ENCODE peak calls at places on chromosomes 12 and 14, in nine cellular contexts. One of them, this sample, is unnamed.

GRCh38 chr12:4025420-4026358 is 152.5 kb upstream of the PARP11 start:
- DNase-seq in right lobe of liver: no peak
- DNase-seq in K562: no peak
- DNase-seq in breast epithelium: no peak
- DNase-seq in transverse colon: no peak
- DNase-seq in NB4: no peak
- DNase-seq in stomach: no peak
- DNase-seq in A549: no peak
- DNase-seq in IMR-90: no peak
- DNase-seq in this sample: peak

GRCh38 chr12:69274861-69275260 is 35.5 kb downstream of the CPSF6 start:
- DNase-seq in right lobe of liver: no peak
- DNase-seq in K562: no peak
- DNase-seq in breast epithelium: no peak
- DNase-seq in transverse colon: no peak
- DNase-seq in NB4: no peak
- DNase-seq in stomach: no peak
- DNase-seq in A549: no peak
- DNase-seq in IMR-90: peak
- DNase-seq in this sample: no peak

GRCh38 chr12:132364348-132364902 is 35.0 kb upstream of the GALNT9 start:
- DNase-seq in right lobe of liver: no peak
- DNase-seq in K562: no peak
- DNase-seq in breast epithelium: no peak
- DNase-seq in transverse colon: no peak
- DNase-seq in NB4: peak
- DNase-seq in stomach: no peak
- DNase-seq in A549: no peak
- DNase-seq in IMR-90: no peak
- DNase-seq in this sample: peak

GRCh38 chr12:48965447-48965846 is 6.1 kb downstream of the WNT10B start:
- DNase-seq in right lobe of liver: no peak
- DNase-seq in K562: peak
- DNase-seq in breast epithelium: no peak
- DNase-seq in transverse colon: no peak
- DNase-seq in NB4: no peak
- DNase-seq in stomach: no peak
- DNase-seq in A549: no peak
- DNase-seq in IMR-90: peak
- DNase-seq in this sample: no peak

GRCh38 chr14:89870335-89870734 is 84.2 kb downstream of the EFCAB11 start:
- DNase-seq in right lobe of liver: no peak
- DNase-seq in K562: no peak
- DNase-seq in breast epithelium: no peak
- DNase-seq in transverse colon: no peak
- DNase-seq in NB4: no peak
- DNase-seq in stomach: no peak
- DNase-seq in A549: no peak
- DNase-seq in IMR-90: peak
- DNase-seq in this sample: no peak

GRCh38 chr12:2403221-2403976 is 350.6 kb downstream of the CACNA1C start:
- DNase-seq in right lobe of liver: no peak
- DNase-seq in K562: no peak
- DNase-seq in breast epithelium: no peak
- DNase-seq in transverse colon: no peak
- DNase-seq in NB4: no peak
- DNase-seq in stomach: no peak
- DNase-seq in A549: no peak
- DNase-seq in IMR-90: no peak
- DNase-seq in this sample: no peak

GRCh38 chr14:95256011-95256775 is 63.5 kb downstream of the CLMN start:
- DNase-seq in right lobe of liver: no peak
- DNase-seq in K562: no peak
- DNase-seq in breast epithelium: no peak
- DNase-seq in transverse colon: no peak
- DNase-seq in NB4: no peak
- DNase-seq in stomach: no peak
- DNase-seq in A549: no peak
- DNase-seq in IMR-90: no peak
- DNase-seq in this sample: no peak

GRCh38 chr12:132746621-132747020 is 15.0 kb downstream of the ANKLE2 start:
- DNase-seq in right lobe of liver: no peak
- DNase-seq in K562: no peak
- DNase-seq in breast epithelium: no peak
- DNase-seq in transverse colon: no peak
- DNase-seq in NB4: no peak
- DNase-seq in stomach: no peak
- DNase-seq in A549: no peak
- DNase-seq in IMR-90: peak
- DNase-seq in this sample: no peak

GRCh38 chr12:130879212-130879686 is 7.4 kb downstream of the RAN start:
- DNase-seq in right lobe of liver: no peak
- DNase-seq in K562: peak
- DNase-seq in breast epithelium: no peak
- DNase-seq in transverse colon: peak
- DNase-seq in NB4: peak
- DNase-seq in stomach: no peak
- DNase-seq in A549: no peak
- DNase-seq in IMR-90: no peak
- DNase-seq in this sample: no peak

GRCh38 chr12:122045262-122045661 is 23.6 kb downstream of the BCL7A start:
- DNase-seq in right lobe of liver: no peak
- DNase-seq in K562: no peak
- DNase-seq in breast epithelium: no peak
- DNase-seq in transverse colon: no peak
- DNase-seq in NB4: no peak
- DNase-seq in stomach: no peak
- DNase-seq in A549: no peak
- DNase-seq in IMR-90: no peak
- DNase-seq in this sample: no peak

GRCh38 chr14:38964630-38965029 is 138.4 kb downstream of the SEC23A start:
- DNase-seq in right lobe of liver: no peak
- DNase-seq in K562: no peak
- DNase-seq in breast epithelium: no peak
- DNase-seq in transverse colon: no peak
- DNase-seq in NB4: no peak
- DNase-seq in stomach: no peak
- DNase-seq in A549: no peak
- DNase-seq in IMR-90: peak
- DNase-seq in this sample: no peak

GRCh38 chr12:112575559-112576067 is 156.9 kb downstream of the PTPN11 start:
- DNase-seq in right lobe of liver: no peak
- DNase-seq in K562: no peak
- DNase-seq in breast epithelium: no peak
- DNase-seq in transverse colon: no peak
- DNase-seq in NB4: no peak
- DNase-seq in stomach: no peak
- DNase-seq in A549: no peak
- DNase-seq in IMR-90: no peak
- DNase-seq in this sample: no peak

GRCh38 chr12:58794859-58795258 is 125.4 kb downstream of the LRIG3 start:
- DNase-seq in right lobe of liver: no peak
- DNase-seq in K562: no peak
- DNase-seq in breast epithelium: no peak
- DNase-seq in transverse colon: no peak
- DNase-seq in NB4: no peak
- DNase-seq in stomach: no peak
- DNase-seq in A549: no peak
- DNase-seq in IMR-90: no peak
- DNase-seq in this sample: no peak

GRCh38 chr14:35140718-35141581 is 18.6 kb downstream of the PRORP start:
- DNase-seq in right lobe of liver: no peak
- DNase-seq in K562: no peak
- DNase-seq in breast epithelium: no peak
- DNase-seq in transverse colon: no peak
- DNase-seq in NB4: peak
- DNase-seq in stomach: no peak
- DNase-seq in A549: no peak
- DNase-seq in IMR-90: peak
- DNase-seq in this sample: no peak

GRCh38 chr12:119578112-119578511 is 15.5 kb upstream of the TMEM233 start:
- DNase-seq in right lobe of liver: no peak
- DNase-seq in K562: no peak
- DNase-seq in breast epithelium: no peak
- DNase-seq in transverse colon: no peak
- DNase-seq in NB4: peak
- DNase-seq in stomach: no peak
- DNase-seq in A549: no peak
- DNase-seq in IMR-90: no peak
- DNase-seq in this sample: peak

GRCh38 chr14:61652526-61653262 is 42.6 kb upstream of the HIF1A start:
- DNase-seq in right lobe of liver: no peak
- DNase-seq in K562: no peak
- DNase-seq in breast epithelium: no peak
- DNase-seq in transverse colon: no peak
- DNase-seq in NB4: peak
- DNase-seq in stomach: no peak
- DNase-seq in A549: no peak
- DNase-seq in IMR-90: no peak
- DNase-seq in this sample: no peak

GRCh38 chr12:57430117-57430930 is 519 bp downstream of the R3HDM2 start:
- DNase-seq in right lobe of liver: peak
- DNase-seq in K562: no peak
- DNase-seq in breast epithelium: peak
- DNase-seq in transverse colon: no peak
- DNase-seq in NB4: no peak
- DNase-seq in stomach: peak
- DNase-seq in A549: peak
- DNase-seq in IMR-90: peak
- DNase-seq in this sample: peak
- TF ChIP-seq POLR2A in right lobe of liver: no peak
- TF ChIP-seq POLR2A in K562: peak
- TF ChIP-seq POLR2A in breast epithelium: no peak
- TF ChIP-seq POLR2A in transverse colon: no peak
- TF ChIP-seq POLR2A in NB4: no peak
- TF ChIP-seq POLR2A in stomach: no peak
- TF ChIP-seq POLR2A in A549: peak
- TF ChIP-seq POLR2A in IMR-90: peak
- TF ChIP-seq POLR2A in this sample: no peak

GRCh38 chr14:21102472-21103164 is 1.8 kb downstream of the TMEM253 start:
- DNase-seq in right lobe of liver: no peak
- DNase-seq in K562: peak
- DNase-seq in breast epithelium: peak
- DNase-seq in transverse colon: no peak
- DNase-seq in NB4: no peak
- DNase-seq in stomach: no peak
- DNase-seq in A549: no peak
- DNase-seq in IMR-90: no peak
- DNase-seq in this sample: no peak

GRCh38 chr14:21105095-21105494 is 4.2 kb downstream of the TMEM253 start:
- DNase-seq in right lobe of liver: no peak
- DNase-seq in K562: no peak
- DNase-seq in breast epithelium: peak
- DNase-seq in transverse colon: no peak
- DNase-seq in NB4: no peak
- DNase-seq in stomach: no peak
- DNase-seq in A549: no peak
- DNase-seq in IMR-90: no peak
- DNase-seq in this sample: no peak

GRCh38 chr14:21103165-21103709 is 2.4 kb downstream of the TMEM253 start:
- DNase-seq in right lobe of liver: no peak
- DNase-seq in K562: no peak
- DNase-seq in breast epithelium: no peak
- DNase-seq in transverse colon: no peak
- DNase-seq in NB4: no peak
- DNase-seq in stomach: no peak
- DNase-seq in A549: peak
- DNase-seq in IMR-90: no peak
- DNase-seq in this sample: no peak

GRCh38 chr14:21104448-21105060 is 3.7 kb downstream of the TMEM253 start:
- DNase-seq in right lobe of liver: peak
- DNase-seq in K562: peak
- DNase-seq in breast epithelium: peak
- DNase-seq in transverse colon: peak
- DNase-seq in NB4: peak
- DNase-seq in stomach: peak
- DNase-seq in A549: peak
- DNase-seq in IMR-90: peak
- DNase-seq in this sample: peak

GRCh38 chr14:21103710-21104447 is 3.0 kb downstream of the TMEM253 start:
- DNase-seq in right lobe of liver: peak
- DNase-seq in K562: peak
- DNase-seq in breast epithelium: peak
- DNase-seq in transverse colon: peak
- DNase-seq in NB4: peak
- DNase-seq in stomach: peak
- DNase-seq in A549: peak
- DNase-seq in IMR-90: peak
- DNase-seq in this sample: peak
- TF ChIP-seq CTCF in right lobe of liver: peak
- TF ChIP-seq CTCF in K562: peak
- TF ChIP-seq CTCF in breast epithelium: peak
- TF ChIP-seq CTCF in transverse colon: peak
- TF ChIP-seq CTCF in NB4: peak
- TF ChIP-seq CTCF in stomach: peak
- TF ChIP-seq CTCF in A549: peak
- TF ChIP-seq CTCF in IMR-90: peak
- TF ChIP-seq CTCF in this sample: peak

GRCh38 chr12:47755655-47756562 is 2.8 kb downstream of the RAPGEF3 start:
- DNase-seq in right lobe of liver: no peak
- DNase-seq in K562: no peak
- DNase-seq in breast epithelium: peak
- DNase-seq in transverse colon: peak
- DNase-seq in NB4: no peak
- DNase-seq in stomach: peak
- DNase-seq in A549: no peak
- DNase-seq in IMR-90: no peak
- DNase-seq in this sample: no peak
- TF ChIP-seq POLR2A in right lobe of liver: no peak
- TF ChIP-seq POLR2A in K562: no peak
- TF ChIP-seq POLR2A in breast epithelium: no peak
- TF ChIP-seq POLR2A in transverse colon: no peak
- TF ChIP-seq POLR2A in NB4: no peak
- TF ChIP-seq POLR2A in stomach: no peak
- TF ChIP-seq POLR2A in A549: no peak
- TF ChIP-seq POLR2A in IMR-90: no peak
- TF ChIP-seq POLR2A in this sample: no peak

GRCh38 chr12:65962921-65963883 is 138.9 kb downstream of the HMGA2 start:
- DNase-seq in right lobe of liver: no peak
- DNase-seq in K562: peak
- DNase-seq in breast epithelium: no peak
- DNase-seq in transverse colon: peak
- DNase-seq in NB4: peak
- DNase-seq in stomach: no peak
- DNase-seq in A549: no peak
- DNase-seq in IMR-90: no peak
- DNase-seq in this sample: peak
- TF ChIP-seq CTCF in right lobe of liver: peak
- TF ChIP-seq CTCF in K562: peak
- TF ChIP-seq CTCF in breast epithelium: no peak
- TF ChIP-seq CTCF in transverse colon: no peak
- TF ChIP-seq CTCF in NB4: peak
- TF ChIP-seq CTCF in stomach: no peak
- TF ChIP-seq CTCF in A549: peak
- TF ChIP-seq CTCF in IMR-90: peak
- TF ChIP-seq CTCF in this sample: no peak